ENCODE peak calls at places on chromosomes 1 and 21, in five cellular contexts. L, F, R, H and N are unnamed samples.

GRCh38 chr1:7172804-7173203 is 387.6 kb downstream of the CAMTA1 start:
- DNase-seq in L (peak; percentile 72), R (no peak), F (no peak), H (peak; percentile 54), N (no peak)

GRCh38 chr21:30193201-30193600 is 22.7 kb downstream of the CLDN8 start:
- DNase-seq in R (no peak), L (no peak), H (no peak), F (no peak), N (no peak)

GRCh38 chr1:115168026-115168425 is 78.7 kb upstream of the TSPAN2 start:
- DNase-seq in F (no peak), L (no peak), R (peak; percentile 53), H (no peak), N (no peak)

GRCh38 chr1:12276225-12276624 is 46.4 kb downstream of the VPS13D start:
- DNase-seq in R (no peak), H (no peak), L (peak; percentile 25), F (peak; percentile 73), N (no peak)

GRCh38 chr1:198901280-198901679 is 262.4 kb downstream of the PTPRC start:
- DNase-seq in R (no peak), L (no peak), H (no peak), F (no peak), N (peak; percentile 53)

GRCh38 chr1:3587133-3587733 is 24.1 kb downstream of the MEGF6 start:
- DNase-seq in R (no peak), F (no peak), H (no peak), L (no peak), N (no peak)

GRCh38 chr1:113976609-113977278 is 2.5 kb upstream of the OLFML3 start:
- DNase-seq in R (peak; percentile 68), L (peak; percentile 23), F (peak; percentile 77), H (no peak), N (no peak)

GRCh38 chr1:181397841-181398240 is 85.5 kb upstream of the CACNA1E start:
- DNase-seq in H (no peak), L (no peak), R (no peak), F (no peak), N (no peak)

GRCh38 chr21:31248598-31248997 is 95.5 kb downstream of the TIAM1 start:
- DNase-seq in H (no peak), L (no peak), F (no peak), R (peak; percentile 34), N (no peak)

GRCh38 chr1:180235077-180235501 is 5.0 kb downstream of the LHX4 start:
- DNase-seq in F (peak; percentile 70), H (no peak), L (no peak), R (no peak), N (no peak)

GRCh38 chr1:160844447-160845232 is 18.0 kb downstream of the CD244 start:
- DNase-seq in F (no peak), L (no peak), R (no peak), H (no peak), N (peak; percentile 19)

GRCh38 chr1:59128239-59128736 is 168.6 kb upstream of the FGGY start:
- DNase-seq in L (no peak), H (no peak), R (peak; percentile 74), F (no peak), N (peak; percentile 62)

GRCh38 chr21:38984982-38985422 is 179.3 kb downstream of the ETS2 start:
- DNase-seq in R (no peak), F (no peak), H (no peak), L (no peak), N (peak; percentile 85)

GRCh38 chr1:177384461-177384860 is 213.7 kb downstream of the BRINP2 start:
- DNase-seq in H (no peak), F (no peak), L (no peak), R (no peak), N (peak; percentile 86)

GRCh38 chr1:27590917-27591508 is 12.9 kb downstream of the AHDC1 start:
- DNase-seq in F (no peak), R (no peak), L (no peak), H (no peak), N (no peak)

GRCh38 chr21:34078915-34079314 is 5.5 kb downstream of the MRPS6 start:
- DNase-seq in H (no peak), R (no peak), F (no peak), L (no peak), N (no peak)

GRCh38 chr1:17135530-17135929 is 16.3 kb upstream of the PADI2 start:
- DNase-seq in F (no peak), R (no peak), L (no peak), H (no peak), N (no peak)
- H3K27me3 ChIP-seq in F (no peaks in the 10 kb centered on the region), R (no peaks in the 10 kb centered on the region), L (no peaks in the 10 kb centered on the region), H (peaks cover 82% of the 10 kb centered on the region), N (no peaks in the 10 kb centered on the region)

GRCh38 chr1:236750928-236751327 is 44.2 kb upstream of the MTR start:
- DNase-seq in L (no peak), F (no peak), H (no peak), R (no peak), N (no peak)

GRCh38 chr1:236748471-236748870 is 46.6 kb upstream of the MTR start:
- DNase-seq in L (no peak), R (no peak), F (peak; percentile 23), H (no peak), N (no peak)

GRCh38 chr1:236746785-236747184 is 48.3 kb upstream of the MTR start:
- DNase-seq in H (no peak), R (no peak), F (no peak), L (no peak), N (no peak)

GRCh38 chr1:236744533-236744932 is 50.6 kb upstream of the MTR start:
- DNase-seq in F (no peak), L (no peak), R (no peak), H (no peak), N (no peak)

GRCh38 chr1:236747311-236747956 is 47.7 kb upstream of the MTR start:
- DNase-seq in L (no peak), R (no peak), F (no peak), H (no peak), N (no peak)
- H3K36me3 ChIP-seq in L (no peaks in the 10 kb centered on the region), R (no peaks in the 10 kb centered on the region), F (no peaks in the 10 kb centered on the region), H (peaks cover 69% of the 10 kb centered on the region), N (no peaks in the 10 kb centered on the region)

GRCh38 chr1:155273134-155273982 is at the start of gene CLK2:
- DNase-seq in F (peak; percentile 99), H (peak; percentile 96), L (peak; percentile 95), R (peak; percentile 92), N (peak; percentile 97)

GRCh38 chr1:155282488-155283086 is 5.3 kb downstream of the HCN3 start:
- DNase-seq in R (no peak), H (no peak), F (no peak), L (no peak), N (no peak)

GRCh38 chr1:155277070-155277895 is at the start of gene HCN3:
- DNase-seq in L (peak; percentile 99), R (peak; percentile 94), F (peak; percentile 100), H (peak; percentile 98), N (peak; percentile 92)

GRCh38 chr1:155277896-155278688 is 829 bp downstream of the HCN3 start:
- DNase-seq in L (peak; percentile 69), F (peak; percentile 91), R (peak; percentile 25), H (peak; percentile 50), N (peak; percentile 50)

GRCh38 chr1:155278689-155279160 is 1.5 kb downstream of the HCN3 start:
- DNase-seq in H (no peak), R (no peak), L (no peak), F (no peak), N (no peak)
- H3K4me3 ChIP-seq in H (no peak overlapping the region), R (no peak overlapping the region), L (no peak overlapping the region), F (peak overlapping the region; percentile 77), N (no peak overlapping the region)

GRCh38 chr1:94068831-94069648 is 51.9 kb downstream of the ABCA4 start:
- DNase-seq in H (peak; percentile 41), R (peak; percentile 76), L (no peak), F (peak; percentile 54), N (peak; percentile 61)

GRCh38 chr1:94070746-94071318 is 50.1 kb downstream of the ABCA4 start:
- DNase-seq in L (no peak), R (no peak), F (no peak), H (no peak), N (no peak)

GRCh38 chr1:94069649-94070285 is 51.2 kb downstream of the ABCA4 start:
- DNase-seq in L (no peak), H (no peak), F (no peak), R (peak; percentile 83), N (no peak)

GRCh38 chr1:94067196-94067595 is 53.8 kb downstream of the ABCA4 start:
- DNase-seq in L (no peak), H (no peak), F (no peak), R (no peak), N (no peak)

DNA sequence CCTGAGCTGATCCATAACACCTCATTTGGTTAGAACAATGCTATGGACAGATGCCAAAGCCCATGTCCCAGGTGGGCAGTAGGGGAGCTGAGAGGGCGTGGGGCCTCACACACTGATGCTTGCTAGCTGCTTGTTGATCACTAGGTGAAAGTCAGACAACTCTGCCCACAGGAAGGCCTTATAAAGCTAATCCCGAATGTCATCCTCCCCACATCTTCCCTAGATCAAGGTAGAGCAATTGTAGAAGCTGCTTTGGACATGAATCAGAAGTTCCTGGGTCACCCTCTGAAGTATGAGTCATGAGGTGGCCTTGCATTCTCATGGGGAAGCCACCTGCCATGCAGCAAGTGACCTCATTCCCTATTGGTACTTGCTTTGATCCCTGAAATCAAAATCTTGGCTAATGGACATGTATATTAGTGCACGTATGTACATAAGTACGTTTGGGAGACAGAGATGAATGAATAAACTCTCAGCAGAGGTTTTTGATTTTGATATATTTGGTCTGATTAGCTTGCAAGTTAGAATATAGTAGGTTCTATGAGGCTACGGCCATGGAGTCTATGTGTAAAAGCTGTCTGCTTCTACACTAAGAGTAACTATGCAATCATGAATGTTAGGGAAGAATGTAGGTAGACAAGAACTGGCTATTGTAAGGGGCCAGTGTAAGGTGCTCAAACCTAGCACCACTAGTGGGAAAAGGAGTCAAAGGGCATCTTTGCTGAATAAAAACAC is 52.7 kb downstream of the ABCA4 start:
- DNase-seq in H (no peak), L (no peak), R (peak; percentile 58), F (no peak), N (no peak)
- H3K27me3 ChIP-seq in H (no peaks in the 10 kb centered on the region), L (no peaks in the 10 kb centered on the region), R (no peaks in the 10 kb centered on the region), F (peaks cover 97% of the 10 kb centered on the region), N (no peaks in the 10 kb centered on the region)

DNA sequence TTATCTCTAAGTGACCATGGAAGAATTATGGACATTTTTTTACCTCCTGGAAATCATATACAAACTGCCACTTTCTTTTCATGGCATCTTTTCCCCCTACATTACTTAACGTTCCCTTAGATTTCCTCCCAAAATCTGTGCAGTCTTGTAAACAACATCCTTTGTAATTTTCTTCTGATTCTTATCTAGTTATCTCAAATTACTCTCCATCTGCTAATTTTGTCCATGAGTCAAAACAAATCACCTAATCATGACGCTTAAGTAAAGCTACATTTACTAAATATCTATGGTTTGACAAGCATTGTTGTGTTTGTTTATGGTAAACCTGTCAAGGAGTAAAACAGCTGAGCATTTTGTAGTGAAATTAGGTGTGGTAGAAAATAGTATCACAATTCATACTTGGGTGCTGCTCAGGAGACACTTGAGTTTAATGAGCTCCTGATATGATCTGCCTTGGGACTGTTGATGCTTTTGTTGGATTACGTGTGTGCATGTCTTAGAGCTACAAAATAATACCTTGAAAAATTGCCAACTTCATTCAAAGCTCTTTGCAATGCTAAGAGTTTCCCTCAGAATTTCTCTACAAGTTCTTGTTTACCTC is 11.6 kb downstream of the TIPRL start:
- DNase-seq in L (no peak), F (no peak), H (no peak), R (no peak), N (no peak)
- H3K36me3 ChIP-seq in L (no peaks in the 10 kb centered on the region), F (peaks cover 13% of the 10 kb centered on the region), H (peaks cover 76% of the 10 kb centered on the region), R (peaks cover 64% of the 10 kb centered on the region), N (peaks cover 46% of the 10 kb centered on the region)

GRCh38 chr21:36709868-36710728 is 11.2 kb downstream of the SIM2 start:
- DNase-seq in R (no peak), F (peak; percentile 59), L (no peak), H (no peak), N (no peak)
- H3K4me3 ChIP-seq in R (no peak overlapping the region), F (peak overlapping the region; percentile 38), L (no peak overlapping the region), H (peak overlapping the region; percentile 35), N (peak overlapping the region; percentile 29)